ENCODE peak calls at places on chromosomes 13 and 19, in eight cellular contexts. K is IMR-90; W is stimulated activated naive CD4-positive, alpha-beta T cell; M is epithelial cell of esophagus; U is CD8-positive, alpha-beta T cell; I is NCI-H82; N is choroid plexus epithelial cell; O is right cardiac atrium. J is an unnamed sample.

GRCh38 chr19:12833747-12834417 is 497 bp downstream of the RTBDN start:
- DNase-seq in K (no peak), W (no peak), M (peak), U (no peak), I (peak), N (no peak), O (peak), J (no peak)

GRCh38 chr19:8335343-8336071 is 7.6 kb downstream of the KANK3 start:
- DNase-seq in K (no peak), W (no peak), M (no peak), U (no peak), I (peak), N (no peak), O (no peak), J (no peak)

GRCh38 chr19:19552811-19553210 is 14.7 kb downstream of the CILP2 start:
- DNase-seq in K (no peak), W (no peak), M (peak), U (no peak), I (peak), N (peak), O (peak), J (no peak)

GRCh38 chr19:55050749-55051532 is 12.0 kb downstream of the RDH13 start:
- DNase-seq in K (no peak), W (no peak), M (no peak), U (no peak), I (no peak), N (no peak), O (peak), J (no peak)

GRCh38 chr19:12799723-12800343 is 1.8 kb downstream of the PRDX2 start:
- DNase-seq in K (no peak), W (no peak), M (no peak), U (no peak), I (no peak), N (no peak), O (no peak), J (no peak)

GRCh38 chr19:15250635-15250993 is 18.4 kb upstream of the EPHX3 start:
- DNase-seq in K (no peak), W (no peak), M (no peak), U (no peak), I (no peak), N (no peak), O (no peak), J (no peak)

GRCh38 chr13:24355103-24355502 is 45.7 kb downstream of the C1QTNF9 start:
- DNase-seq in K (no peak), W (no peak), M (no peak), U (no peak), I (no peak), N (no peak), O (no peak), J (no peak)

GRCh38 chr13:40662866-40663265 is 3.6 kb downstream of the FOXO1 start:
- DNase-seq in K (no peak), W (no peak), M (peak), U (no peak), I (peak), N (peak), O (no peak), J (no peak)

GRCh38 chr13:78197231-78197630 is 278.6 kb upstream of the EDNRB start:
- DNase-seq in K (peak), W (no peak), M (peak), U (no peak), I (no peak), N (no peak), O (no peak), J (no peak)

GRCh38 chr19:55492362-55492944 is 4.2 kb downstream of the SSC5D start:
- DNase-seq in K (no peak), W (no peak), M (no peak), U (no peak), I (no peak), N (no peak), O (peak), J (no peak)

GRCh38 chr13:34037636-34038325 is 219.8 kb downstream of the RFC3 start:
- DNase-seq in K (no peak), W (no peak), M (no peak), U (no peak), I (no peak), N (no peak), O (no peak), J (no peak)

GRCh38 chr13:46728777-46729176 is 68.2 kb downstream of the ESD start:
- DNase-seq in K (no peak), W (no peak), M (peak), U (no peak), I (peak), N (peak), O (no peak), J (no peak)

GRCh38 chr19:23002690-23003422 is at the start of gene ZNF728:
- DNase-seq in K (no peak), W (no peak), M (no peak), U (no peak), I (peak), N (peak), O (peak), J (no peak)

GRCh38 chr13:84279166-84279565 is 396.9 kb upstream of the SLITRK1 start:
- DNase-seq in K (peak), W (no peak), M (peak), U (no peak), I (no peak), N (peak), O (no peak), J (no peak)

GRCh38 chr13:51845574-51846318 is 769 bp upstream of the TMEM272 start:
- DNase-seq in K (no peak), W (no peak), M (no peak), U (no peak), I (no peak), N (no peak), O (no peak), J (no peak)

GRCh38 chr13:32408999-32409313 is 19.0 kb downstream of the N4BP2L1 start:
- DNase-seq in K (no peak), W (no peak), M (no peak), U (no peak), I (no peak), N (no peak), O (no peak), J (no peak)

GRCh38 chr13:28048768-28049167 is 51.6 kb downstream of the FLT3 start:
- DNase-seq in K (no peak), W (no peak), M (no peak), U (no peak), I (no peak), N (no peak), O (no peak), J (no peak)

GRCh38 chr19:50198431-50199253 is 4.8 kb upstream of the MYH14 start:
- DNase-seq in K (no peak), W (no peak), M (no peak), U (no peak), I (no peak), N (no peak), O (no peak), J (no peak)

GRCh38 chr13:75832812-75833211 is 196.7 kb downstream of the LMO7 start:
- DNase-seq in K (no peak), W (no peak), M (no peak), U (no peak), I (no peak), N (no peak), O (no peak), J (no peak)

GRCh38 chr19:35518313-35518712 is 4.9 kb upstream of the DMKN start:
- DNase-seq in K (peak), W (no peak), M (peak), U (no peak), I (no peak), N (peak), O (no peak), J (peak)

GRCh38 chr19:11554160-11554559 is 4.9 kb downstream of the ELOF1 start:
- DNase-seq in K (no peak), W (no peak), M (no peak), U (no peak), I (no peak), N (no peak), O (no peak), J (no peak)

GRCh38 chr19:48539503-48540096 is 12.4 kb upstream of the SULT2B1 start:
- DNase-seq in K (peak), W (no peak), M (peak), U (no peak), I (peak), N (peak), O (no peak), J (peak)

GRCh38 chr19:44003461-44004134 is 841 bp downstream of the ZNF230 start:
- DNase-seq in K (no peak), W (no peak), M (peak), U (no peak), I (peak), N (peak), O (no peak), J (peak)

GRCh38 chr19:33737704-33738103 is 59.0 kb upstream of the KCTD15 start:
- DNase-seq in K (no peak), W (no peak), M (no peak), U (no peak), I (no peak), N (no peak), O (no peak), J (no peak)

GRCh38 chr13:51158923-51159322 is 47.8 kb upstream of the C13orf42 start:
- DNase-seq in K (no peak), W (no peak), M (no peak), U (no peak), I (peak), N (no peak), O (no peak), J (peak)

J was measured in fibroblast of the aortic adventitia.